ENCODE peak calls at places on chromosomes 11 and 22, in ten cellular contexts. X, U, Q, K, H, D, N, I, J and O are unnamed samples. For H3K36me3, the result is how much of the 10 kb centered on the place peaks cover.

GRCh38 chr11:46808804-46809431 is 37.2 kb downstream of the CKAP5 start:
- DNase-seq in K (no peak), X (no peak), N (no peak), D (peak), I (no peak), U (no peak), J (no peak), Q (peak), H (peak), O (no peak)

GRCh38 chr22:19607198-19608113 is 83.2 kb upstream of the CLDN5 start:
- DNase-seq in U (peak), D (no peak), J (peak), I (no peak), K (no peak), X (no peak), Q (peak), H (peak), N (no peak), O (no peak)

GRCh38 chr22:44950806-44951509 is 58.8 kb downstream of the PHF21B start:
- DNase-seq in U (no peak), I (no peak), Q (no peak), N (no peak), D (no peak), H (no peak), K (no peak), X (no peak), J (no peak), O (no peak)

GRCh38 chr22:45896153-45896951 is 80.6 kb downstream of the WNT7B start:
- DNase-seq in D (no peak), K (peak), Q (peak), X (no peak), H (no peak), I (no peak), U (peak), J (peak), N (no peak), O (no peak)

GRCh38 chr11:93622043-93622442 is 39.4 kb upstream of the CEP295 start:
- DNase-seq in I (no peak), D (no peak), Q (no peak), U (no peak), J (no peak), H (no peak), K (no peak), X (no peak), N (no peak), O (no peak)

GRCh38 chr22:29011868-29012428 is 49.7 kb downstream of the C22orf31 start:
- DNase-seq in D (no peak), I (no peak), K (no peak), J (no peak), U (no peak), H (no peak), N (no peak), X (no peak), Q (no peak), O (no peak)

GRCh38 chr11:75532200-75532972 is 6.6 kb upstream of the GDPD5 start:
- DNase-seq in Q (peak), X (peak), N (peak), H (peak), J (peak), K (peak), D (peak), I (peak), U (peak), O (peak)

GRCh38 chr11:108947654-108948570 is 283.0 kb downstream of the DDX10 start:
- DNase-seq in H (peak), D (peak), I (no peak), J (no peak), Q (peak), U (no peak), X (no peak), N (no peak), K (no peak), O (no peak)

GRCh38 chr22:43526951-43527350 is 115.1 kb downstream of the MPPED1 start:
- DNase-seq in K (no peak), J (no peak), U (no peak), X (no peak), N (no peak), D (no peak), Q (no peak), I (no peak), H (no peak), O (no peak)

GRCh38 chr11:90135016-90135415 is 553 bp downstream of the NAALAD2 start:
- DNase-seq in K (no peak), N (no peak), I (no peak), J (no peak), Q (no peak), X (no peak), D (no peak), U (no peak), H (no peak), O (no peak)

GRCh38 chr11:119666463-119667131 is 62.4 kb downstream of the NECTIN1 start:
- DNase-seq in X (peak), I (peak), Q (peak), H (peak), J (peak), K (peak), U (peak), D (peak), N (peak), O (peak)

GRCh38 chr11:133921513-133921912 is 35.3 kb downstream of the IGSF9B start:
- DNase-seq in N (no peak), Q (no peak), I (no peak), X (no peak), H (no peak), J (no peak), D (no peak), U (no peak), K (no peak), O (no peak)

GRCh38 chr11:27205269-27205668 is 157.7 kb downstream of the CCDC34 start:
- DNase-seq in U (no peak), D (no peak), Q (no peak), N (no peak), X (no peak), K (no peak), H (no peak), J (no peak), I (no peak), O (no peak)

GRCh38 chr22:35561796-35562526 is 21.3 kb downstream of the RASD2 start:
- DNase-seq in N (no peak), D (peak), I (no peak), H (peak), U (no peak), X (no peak), J (no peak), Q (peak), K (no peak), O (no peak)

GRCh38 chr22:28207281-28208030 is 288.4 kb upstream of the PITPNB start:
- DNase-seq in H (peak), Q (no peak), X (no peak), K (no peak), U (no peak), I (no peak), J (no peak), D (peak), N (no peak), O (no peak)

GRCh38 chr22:19810381-19811141 is 44.1 kb downstream of the GNB1L start:
- DNase-seq in K (peak), Q (no peak), D (peak), X (no peak), U (peak), N (peak), H (peak), I (no peak), J (no peak), O (no peak)

GRCh38 chr11:78742430-78742829 is 167.8 kb upstream of the NARS2 start:
- DNase-seq in I (no peak), D (no peak), H (peak), K (peak), Q (peak), X (no peak), N (no peak), J (peak), U (no peak), O (no peak)

GRCh38 chr11:108672113-108672512 is 7.2 kb downstream of the DDX10 start:
- DNase-seq in N (no peak), K (no peak), J (no peak), D (peak), U (no peak), I (no peak), X (peak), Q (no peak), H (peak), O (no peak)

GRCh38 chr11:3840870-3841425 is at the start of gene RHOG:
- DNase-seq in D (no peak), X (peak), Q (peak), U (peak), J (peak), K (peak), I (no peak), H (peak), N (peak), O (no peak)

GRCh38 chr11:64747961-64748715 is 4.2 kb upstream of the RASGRP2 start:
- DNase-seq in J (no peak), U (no peak), K (no peak), Q (peak), N (peak), H (peak), X (no peak), D (no peak), I (no peak), O (no peak)

GRCh38 chr22:50101870-50102565 is 12.2 kb downstream of the MOV10L1 start:
- DNase-seq in I (no peak), X (no peak), Q (no peak), N (no peak), H (no peak), U (no peak), K (no peak), D (no peak), J (no peak), O (no peak)

GRCh38 chr11:45092901-45093760 is 53.3 kb upstream of the PRDM11 start:
- DNase-seq in J (no peak), H (peak), U (no peak), I (no peak), K (no peak), N (peak), X (no peak), D (peak), Q (peak), O (peak)

DNA sequence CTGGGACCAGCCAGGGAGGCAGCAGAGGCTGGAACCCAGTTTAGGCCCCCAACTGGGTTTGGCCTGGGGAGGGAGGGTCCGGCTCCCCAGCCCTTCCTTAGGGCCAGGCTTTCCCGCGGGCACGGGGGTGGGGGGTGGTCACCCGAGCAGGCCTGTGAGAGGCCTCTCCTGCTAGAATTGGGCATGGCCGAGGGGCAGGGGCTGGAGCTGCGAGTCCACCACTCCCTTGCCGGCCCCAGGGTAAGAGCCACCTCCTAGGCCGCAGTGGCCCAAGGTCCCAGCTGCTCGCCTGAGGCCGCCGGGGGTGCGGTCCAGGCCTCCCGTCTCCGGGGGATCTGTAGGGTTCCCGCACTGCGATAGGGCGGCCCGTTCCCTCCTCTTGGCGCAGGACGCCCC is 6.1 kb downstream of the LMNTD2 start:
- DNase-seq in U (no peak), I (no peak), X (no peak), Q (no peak), K (no peak), D (no peak), J (no peak), H (no peak), N (no peak), O (peak)
- H3K4me3 ChIP-seq in U (peak), I (peak), X (peak), Q (no peak), K (no peak), D (no peak), J (no peak), H (no peak), N (no peak), O (peak)

GRCh38 chr22:40932396-40932795 is 18.8 kb upstream of the RBX1 start:
- DNase-seq in D (no peak), Q (no peak), N (no peak), I (no peak), U (no peak), X (no peak), H (no peak), K (no peak), J (no peak), O (no peak)
- H3K27ac ChIP-seq in D (no peak), Q (no peak), N (no peak), I (no peak), U (no peak), X (no peak), H (no peak), K (no peak), J (no peak), O (no peak)

GRCh38 chr11:12165237-12165875 is 55.0 kb downstream of the MICAL2 start:
- DNase-seq in N (no peak), J (no peak), H (no peak), K (no peak), D (no peak), U (no peak), X (no peak), Q (peak), I (no peak), O (no peak)

GRCh38 chr11:12162652-12163051 is 52.3 kb downstream of the MICAL2 start:
- DNase-seq in N (no peak), Q (no peak), D (no peak), U (no peak), X (no peak), H (no peak), J (no peak), I (no peak), K (no peak), O (no peak)

GRCh38 chr11:12161603-12162350 is 51.4 kb downstream of the MICAL2 start:
- DNase-seq in H (no peak), N (no peak), X (no peak), J (no peak), Q (no peak), D (no peak), U (no peak), K (no peak), I (no peak), O (no peak)

GRCh38 chr11:12164061-12165014 is 53.9 kb downstream of the MICAL2 start:
- DNase-seq in U (no peak), I (no peak), K (no peak), X (no peak), N (no peak), D (peak), J (no peak), Q (peak), H (peak), O (no peak)

GRCh38 chr11:12163181-12163841 is 52.9 kb downstream of the MICAL2 start:
- DNase-seq in X (peak), Q (peak), U (no peak), K (peak), H (peak), J (no peak), N (no peak), D (peak), I (no peak), O (no peak)
- H3K36me3 ChIP-seq in X (under half), Q (under half), U (under half), K (under half), H (under half), J (under half), N (under half), D (half or more), I (under half), O (under half)

DNA sequence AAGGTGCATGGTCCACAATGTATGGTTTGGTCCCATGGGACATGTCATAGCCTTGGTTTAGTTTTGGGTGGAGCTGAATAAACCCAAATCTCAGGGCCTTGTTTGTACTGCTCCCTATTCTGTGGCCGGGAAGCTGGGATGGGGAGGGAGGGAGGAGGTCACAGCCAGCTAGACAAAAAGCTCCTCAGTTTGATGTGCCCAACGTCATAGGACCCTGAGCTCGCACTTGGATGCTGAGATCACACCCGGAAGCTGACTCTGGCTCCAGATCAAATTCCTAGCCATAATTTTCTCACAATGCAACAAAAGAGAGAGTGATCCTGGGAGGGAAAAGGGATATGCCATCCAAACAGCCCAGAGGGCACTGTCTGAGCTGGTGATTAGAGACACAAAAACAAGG is 1.5 kb downstream of the HSPB2 start:
- DNase-seq in I (no peak), N (no peak), H (peak), K (no peak), X (no peak), J (no peak), D (peak), U (peak), Q (no peak), O (no peak)
- H3K4me3 ChIP-seq in I (no peak), N (no peak), H (no peak), K (peak), X (no peak), J (no peak), D (no peak), U (peak), Q (no peak), O (no peak)

GRCh38 chr11:68932933-68933577 is 29.4 kb downstream of the IGHMBP2 start:
- DNase-seq in D (no peak), X (no peak), N (peak), I (no peak), U (no peak), H (no peak), K (no peak), Q (no peak), J (no peak), O (no peak)
- H3K27ac ChIP-seq in D (no peak), X (no peak), N (no peak), I (no peak), U (no peak), H (no peak), K (no peak), Q (no peak), J (no peak), O (no peak)

DNA sequence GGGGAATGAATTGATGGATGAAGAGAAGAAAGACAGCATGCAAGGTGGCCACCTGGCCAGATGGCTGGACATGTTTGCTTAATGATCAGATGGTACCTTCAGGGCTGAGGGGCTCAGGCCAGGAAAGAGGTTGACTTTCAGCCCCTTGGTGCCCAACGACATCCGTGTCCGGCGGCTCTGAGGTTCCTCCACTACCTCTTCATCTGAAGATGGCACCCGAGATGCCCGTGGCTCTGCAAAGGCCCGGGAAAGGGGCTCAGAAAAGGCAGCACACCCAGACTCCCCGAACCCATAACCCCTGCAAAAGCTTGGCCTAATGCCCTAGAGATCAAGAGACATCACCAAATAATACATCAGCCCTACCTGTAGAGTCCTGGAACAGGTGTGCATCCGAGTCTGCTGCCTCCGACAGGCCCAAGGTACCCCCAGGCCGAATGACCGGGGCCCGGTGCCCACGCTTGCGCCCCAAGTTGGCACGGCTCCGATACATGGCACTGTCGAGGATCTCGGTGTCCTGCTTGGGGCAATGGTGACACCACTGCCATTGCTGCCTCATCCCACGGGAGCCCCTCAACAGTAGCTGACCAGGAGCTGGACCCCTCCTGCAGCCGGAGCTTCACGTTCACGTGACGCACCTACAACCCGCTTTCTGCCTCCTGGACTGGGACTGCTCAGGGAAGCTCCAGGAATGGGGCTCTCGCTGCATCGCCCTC is 22.9 kb downstream of the TNKS1BP1 start:
- DNase-seq in D (no peak), N (no peak), H (no peak), X (no peak), Q (no peak), I (no peak), K (no peak), J (no peak), U (no peak), O (no peak)
- H3K36me3 ChIP-seq in D (half or more), N (half or more), H (half or more), X (under half), Q (under half), I (under half), K (under half), J (under half), U (under half), O (under half)

GRCh38 chr11:7578276-7578955 is 64.6 kb downstream of the PPFIBP2 start:
- DNase-seq in U (no peak), I (no peak), H (no peak), Q (no peak), J (no peak), N (no peak), D (no peak), K (no peak), X (no peak), O (no peak)
- H3K4me3 ChIP-seq in U (peak), I (no peak), H (peak), Q (no peak), J (no peak), N (no peak), D (peak), K (peak), X (no peak), O (no peak)

GRCh38 chr22:21014202-21015050 is 539 bp upstream of the P2RX6 start:
- DNase-seq in K (peak), D (peak), U (peak), Q (peak), I (peak), X (peak), N (peak), H (peak), J (peak), O (peak)
- H3K27ac ChIP-seq in K (peak), D (peak), U (peak), Q (peak), I (peak), X (peak), N (peak), H (peak), J (no peak), O (peak)

GRCh38 chr11:116232364-116232801 is 540.4 kb downstream of the BUD13 start:
- DNase-seq in D (no peak), J (no peak), I (no peak), H (no peak), N (peak), Q (no peak), X (no peak), K (no peak), U (no peak), O (no peak)

GRCh38 chr11:116230453-116230852 is 542.3 kb downstream of the BUD13 start:
- DNase-seq in H (no peak), Q (no peak), J (no peak), X (no peak), U (no peak), N (no peak), I (no peak), D (no peak), K (no peak), O (no peak)

GRCh38 chr11:116226731-116227130 is 546.1 kb downstream of the BUD13 start:
- DNase-seq in D (no peak), U (no peak), H (no peak), N (peak), X (no peak), J (no peak), K (no peak), I (no peak), Q (no peak), O (no peak)

GRCh38 chr11:116231540-116231939 is 541.2 kb downstream of the BUD13 start:
- DNase-seq in N (no peak), H (no peak), X (no peak), Q (no peak), K (no peak), I (no peak), U (no peak), J (peak), D (no peak), O (no peak)

DNA sequence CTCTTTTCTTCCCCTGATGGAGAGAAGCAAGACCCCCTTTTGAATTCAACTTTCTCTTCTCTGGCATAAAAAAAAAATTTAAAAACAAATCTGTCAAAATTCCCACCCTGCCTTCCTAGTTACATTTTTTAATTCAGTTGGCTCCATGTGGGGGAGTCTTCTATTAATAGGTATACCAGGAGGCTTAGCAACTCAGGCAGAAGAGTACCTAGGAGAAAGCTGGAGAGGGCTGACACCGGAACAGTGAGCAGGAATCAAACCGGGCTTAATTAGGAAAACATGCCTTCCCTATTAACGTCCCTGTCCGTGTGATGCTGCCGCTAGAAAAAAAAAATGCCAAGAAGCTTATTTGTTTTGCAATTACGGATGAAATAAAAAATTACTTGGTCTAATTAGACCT is 543.2 kb downstream of the BUD13 start:
- DNase-seq in U (no peak), N (no peak), K (no peak), J (no peak), H (no peak), Q (no peak), X (no peak), D (no peak), I (no peak), O (no peak)
- H3K36me3 ChIP-seq in U (under half), N (under half), K (under half), J (under half), H (under half), Q (under half), X (under half), D (under half), I (under half), O (under half)